ENCODE peak calls at places on chromosome 10, in ten cellular contexts. One of them, this sample, is unnamed.

GRCh38 chr10:97332586-97333350 is 1.8 kb downstream of the FRAT2 start:
- DNase-seq in Karpas-422: no peak
- DNase-seq in GM23248: peak
- DNase-seq in keratinocyte: no peak
- DNase-seq in astrocyte: peak
- DNase-seq in endodermal cell: peak
- DNase-seq in H9: peak
- DNase-seq in mammary epithelial cell: peak
- DNase-seq in neuronal stem cell: peak
- DNase-seq in MM.1S: no peak
- DNase-seq in this sample: peak

GRCh38 chr10:60818134-60818770 is 40.0 kb downstream of the CDK1 start:
- DNase-seq in Karpas-422: no peak
- DNase-seq in GM23248: peak
- DNase-seq in keratinocyte: no peak
- DNase-seq in astrocyte: peak
- DNase-seq in endodermal cell: no peak
- DNase-seq in H9: no peak
- DNase-seq in mammary epithelial cell: no peak
- DNase-seq in neuronal stem cell: no peak
- DNase-seq in MM.1S: no peak
- DNase-seq in this sample: peak

GRCh38 chr10:21402606-21403083 is 122.8 kb downstream of the SKIDA1 start:
- DNase-seq in Karpas-422: no peak
- DNase-seq in GM23248: peak
- DNase-seq in keratinocyte: no peak
- DNase-seq in astrocyte: peak
- DNase-seq in endodermal cell: no peak
- DNase-seq in H9: no peak
- DNase-seq in mammary epithelial cell: peak
- DNase-seq in neuronal stem cell: no peak
- DNase-seq in MM.1S: no peak
- DNase-seq in this sample: peak

GRCh38 chr10:19702215-19702614 is 114.0 kb upstream of the PLXDC2 start:
- DNase-seq in Karpas-422: no peak
- DNase-seq in GM23248: peak
- DNase-seq in keratinocyte: peak
- DNase-seq in astrocyte: peak
- DNase-seq in endodermal cell: no peak
- DNase-seq in H9: no peak
- DNase-seq in mammary epithelial cell: peak
- DNase-seq in neuronal stem cell: no peak
- DNase-seq in MM.1S: no peak
- DNase-seq in this sample: peak

GRCh38 chr10:46285966-46286620 is 704 bp upstream of the ANTXRL start:
- DNase-seq in Karpas-422: no peak
- DNase-seq in GM23248: no peak
- DNase-seq in keratinocyte: no peak
- DNase-seq in astrocyte: no peak
- DNase-seq in endodermal cell: peak
- DNase-seq in H9: no peak
- DNase-seq in mammary epithelial cell: no peak
- DNase-seq in neuronal stem cell: no peak
- DNase-seq in MM.1S: no peak
- DNase-seq in this sample: no peak

GRCh38 chr10:73892314-73893080 is 18.1 kb upstream of the CAMK2G start:
- DNase-seq in Karpas-422: no peak
- DNase-seq in GM23248: peak
- DNase-seq in keratinocyte: no peak
- DNase-seq in astrocyte: peak
- DNase-seq in endodermal cell: no peak
- DNase-seq in H9: no peak
- DNase-seq in mammary epithelial cell: no peak
- DNase-seq in neuronal stem cell: no peak
- DNase-seq in MM.1S: no peak
- DNase-seq in this sample: peak

GRCh38 chr10:77669892-77670291 is 32.3 kb upstream of the KCNMA1 start:
- DNase-seq in Karpas-422: no peak
- DNase-seq in GM23248: peak
- DNase-seq in keratinocyte: no peak
- DNase-seq in astrocyte: no peak
- DNase-seq in endodermal cell: no peak
- DNase-seq in H9: no peak
- DNase-seq in mammary epithelial cell: no peak
- DNase-seq in neuronal stem cell: no peak
- DNase-seq in MM.1S: no peak
- DNase-seq in this sample: no peak

GRCh38 chr10:99777918-99778716 is 4.3 kb upstream of the ABCC2 start:
- DNase-seq in Karpas-422: no peak
- DNase-seq in GM23248: no peak
- DNase-seq in keratinocyte: no peak
- DNase-seq in astrocyte: no peak
- DNase-seq in endodermal cell: peak
- DNase-seq in H9: peak
- DNase-seq in mammary epithelial cell: no peak
- DNase-seq in neuronal stem cell: no peak
- DNase-seq in MM.1S: peak
- DNase-seq in this sample: no peak

GRCh38 chr10:80144302-80145131 is 12.0 kb downstream of the PLAC9 start:
- DNase-seq in Karpas-422: peak
- DNase-seq in GM23248: peak
- DNase-seq in keratinocyte: no peak
- DNase-seq in astrocyte: no peak
- DNase-seq in endodermal cell: peak
- DNase-seq in H9: peak
- DNase-seq in mammary epithelial cell: no peak
- DNase-seq in neuronal stem cell: no peak
- DNase-seq in MM.1S: peak
- DNase-seq in this sample: no peak

GRCh38 chr10:127190427-127190826 is 6.0 kb downstream of the INSYN2A start:
- DNase-seq in Karpas-422: no peak
- DNase-seq in GM23248: no peak
- DNase-seq in keratinocyte: no peak
- DNase-seq in astrocyte: no peak
- DNase-seq in endodermal cell: no peak
- DNase-seq in H9: no peak
- DNase-seq in mammary epithelial cell: no peak
- DNase-seq in neuronal stem cell: no peak
- DNase-seq in MM.1S: no peak
- DNase-seq in this sample: no peak

GRCh38 chr10:109587366-109587765 is 335.9 kb downstream of the XPNPEP1 start:
- DNase-seq in Karpas-422: no peak
- DNase-seq in GM23248: no peak
- DNase-seq in keratinocyte: no peak
- DNase-seq in astrocyte: no peak
- DNase-seq in endodermal cell: no peak
- DNase-seq in H9: no peak
- DNase-seq in mammary epithelial cell: peak
- DNase-seq in neuronal stem cell: no peak
- DNase-seq in MM.1S: no peak
- DNase-seq in this sample: no peak

GRCh38 chr10:75672842-75673241 is 241.4 kb downstream of the LRMDA start:
- DNase-seq in Karpas-422: no peak
- DNase-seq in GM23248: no peak
- DNase-seq in keratinocyte: no peak
- DNase-seq in astrocyte: peak
- DNase-seq in endodermal cell: no peak
- DNase-seq in H9: no peak
- DNase-seq in mammary epithelial cell: no peak
- DNase-seq in neuronal stem cell: no peak
- DNase-seq in MM.1S: no peak
- DNase-seq in this sample: peak

DNA sequence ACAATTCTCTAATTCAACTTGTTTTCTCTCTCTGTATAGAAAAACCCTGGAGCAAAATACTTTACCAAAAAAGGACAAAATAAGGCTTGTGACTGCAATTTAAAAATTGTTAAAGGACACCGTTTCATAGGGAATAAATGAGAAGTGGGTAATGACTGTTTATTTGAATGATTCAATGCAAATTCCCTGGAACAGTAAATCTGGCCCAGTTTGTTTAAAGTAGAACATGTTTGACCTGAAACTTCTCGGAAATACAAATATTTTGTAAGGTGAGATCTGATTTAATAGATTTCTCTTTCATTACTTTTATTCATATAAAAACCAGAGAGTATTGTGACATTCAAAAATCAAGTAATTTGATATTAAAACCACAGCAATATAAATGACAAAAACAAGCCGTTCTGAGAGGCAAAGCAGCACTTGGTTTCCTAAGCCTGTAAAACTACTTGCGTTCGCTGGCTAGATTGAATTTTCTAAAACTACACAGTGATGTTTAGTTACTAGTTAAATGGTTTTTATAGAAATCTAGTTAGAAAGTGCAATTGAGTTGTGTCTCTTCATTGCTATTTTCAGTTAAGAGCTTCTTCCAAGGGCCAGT is 76.8 kb upstream of the PITRM1 start:
- DNase-seq in Karpas-422: no peak
- DNase-seq in GM23248: no peak
- DNase-seq in keratinocyte: no peak
- DNase-seq in astrocyte: no peak
- DNase-seq in endodermal cell: no peak
- DNase-seq in H9: no peak
- DNase-seq in mammary epithelial cell: no peak
- DNase-seq in neuronal stem cell: no peak
- DNase-seq in MM.1S: no peak
- DNase-seq in this sample: no peak
- H3K9ac ChIP-seq in Karpas-422: no peak
- H3K9ac ChIP-seq in GM23248: peak
- H3K9ac ChIP-seq in keratinocyte: no peak
- H3K9ac ChIP-seq in astrocyte: peak
- H3K9ac ChIP-seq in endodermal cell: no peak
- H3K9ac ChIP-seq in H9: no peak
- H3K9ac ChIP-seq in mammary epithelial cell: peak
- H3K9ac ChIP-seq in neuronal stem cell: no peak
- H3K9ac ChIP-seq in MM.1S: no peak
- H3K9ac ChIP-seq in this sample: no peak

DNA sequence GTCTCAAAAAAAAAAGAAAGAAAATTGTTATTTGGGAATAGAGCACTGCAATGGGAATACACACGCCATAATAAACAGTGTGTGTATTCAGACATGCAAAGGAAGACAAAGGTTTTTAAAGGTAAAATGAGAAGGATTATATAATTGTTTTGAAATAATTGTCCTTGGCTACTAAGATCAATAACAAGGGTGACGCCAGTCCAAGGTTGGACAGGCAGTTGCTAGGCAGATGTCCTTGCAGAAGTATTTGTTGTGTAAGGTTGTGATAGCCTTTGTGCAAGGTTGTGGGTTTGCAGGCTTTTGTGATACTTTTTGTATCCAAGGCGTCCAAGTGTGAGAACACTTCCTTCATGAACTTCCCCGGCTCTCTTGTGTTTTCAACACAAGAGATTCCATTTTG is 72.3 kb upstream of the PRLHR start:
- DNase-seq in Karpas-422: no peak
- DNase-seq in GM23248: no peak
- DNase-seq in keratinocyte: no peak
- DNase-seq in astrocyte: no peak
- DNase-seq in endodermal cell: no peak
- DNase-seq in H9: no peak
- DNase-seq in mammary epithelial cell: no peak
- DNase-seq in neuronal stem cell: no peak
- DNase-seq in MM.1S: no peak
- DNase-seq in this sample: no peak
- H3K9ac ChIP-seq in Karpas-422: no peak
- H3K9ac ChIP-seq in GM23248: no peak
- H3K9ac ChIP-seq in keratinocyte: no peak
- H3K9ac ChIP-seq in astrocyte: no peak
- H3K9ac ChIP-seq in endodermal cell: no peak
- H3K9ac ChIP-seq in H9: no peak
- H3K9ac ChIP-seq in mammary epithelial cell: no peak
- H3K9ac ChIP-seq in neuronal stem cell: no peak
- H3K9ac ChIP-seq in MM.1S: no peak
- H3K9ac ChIP-seq in this sample: no peak

GRCh38 chr10:133327651-133328357 is 8.9 kb downstream of the CALY start:
- DNase-seq in Karpas-422: no peak
- DNase-seq in GM23248: no peak
- DNase-seq in keratinocyte: no peak
- DNase-seq in astrocyte: no peak
- DNase-seq in endodermal cell: peak
- DNase-seq in H9: no peak
- DNase-seq in mammary epithelial cell: no peak
- DNase-seq in neuronal stem cell: no peak
- DNase-seq in MM.1S: no peak
- DNase-seq in this sample: peak

GRCh38 chr10:133328358-133329343 is 8.0 kb downstream of the CALY start:
- DNase-seq in Karpas-422: no peak
- DNase-seq in GM23248: no peak
- DNase-seq in keratinocyte: no peak
- DNase-seq in astrocyte: no peak
- DNase-seq in endodermal cell: no peak
- DNase-seq in H9: no peak
- DNase-seq in mammary epithelial cell: no peak
- DNase-seq in neuronal stem cell: no peak
- DNase-seq in MM.1S: no peak
- DNase-seq in this sample: no peak

GRCh38 chr10:133325392-133325760 is 11.3 kb downstream of the CALY start:
- DNase-seq in Karpas-422: no peak
- DNase-seq in GM23248: peak
- DNase-seq in keratinocyte: no peak
- DNase-seq in astrocyte: no peak
- DNase-seq in endodermal cell: peak
- DNase-seq in H9: no peak
- DNase-seq in mammary epithelial cell: no peak
- DNase-seq in neuronal stem cell: no peak
- DNase-seq in MM.1S: no peak
- DNase-seq in this sample: no peak

GRCh38 chr10:133325761-133326463 is 10.8 kb downstream of the CALY start:
- DNase-seq in Karpas-422: no peak
- DNase-seq in GM23248: peak
- DNase-seq in keratinocyte: no peak
- DNase-seq in astrocyte: no peak
- DNase-seq in endodermal cell: peak
- DNase-seq in H9: no peak
- DNase-seq in mammary epithelial cell: no peak
- DNase-seq in neuronal stem cell: no peak
- DNase-seq in MM.1S: no peak
- DNase-seq in this sample: no peak

GRCh38 chr10:133326745-133327650 is 9.7 kb downstream of the CALY start:
- DNase-seq in Karpas-422: no peak
- DNase-seq in GM23248: peak
- DNase-seq in keratinocyte: no peak
- DNase-seq in astrocyte: peak
- DNase-seq in endodermal cell: no peak
- DNase-seq in H9: no peak
- DNase-seq in mammary epithelial cell: no peak
- DNase-seq in neuronal stem cell: no peak
- DNase-seq in MM.1S: no peak
- DNase-seq in this sample: peak
- H3K9ac ChIP-seq in Karpas-422: no peak
- H3K9ac ChIP-seq in GM23248: no peak
- H3K9ac ChIP-seq in keratinocyte: no peak
- H3K9ac ChIP-seq in astrocyte: no peak
- H3K9ac ChIP-seq in endodermal cell: no peak
- H3K9ac ChIP-seq in H9: no peak
- H3K9ac ChIP-seq in mammary epithelial cell: no peak
- H3K9ac ChIP-seq in neuronal stem cell: peak
- H3K9ac ChIP-seq in MM.1S: no peak
- H3K9ac ChIP-seq in this sample: no peak

DNA sequence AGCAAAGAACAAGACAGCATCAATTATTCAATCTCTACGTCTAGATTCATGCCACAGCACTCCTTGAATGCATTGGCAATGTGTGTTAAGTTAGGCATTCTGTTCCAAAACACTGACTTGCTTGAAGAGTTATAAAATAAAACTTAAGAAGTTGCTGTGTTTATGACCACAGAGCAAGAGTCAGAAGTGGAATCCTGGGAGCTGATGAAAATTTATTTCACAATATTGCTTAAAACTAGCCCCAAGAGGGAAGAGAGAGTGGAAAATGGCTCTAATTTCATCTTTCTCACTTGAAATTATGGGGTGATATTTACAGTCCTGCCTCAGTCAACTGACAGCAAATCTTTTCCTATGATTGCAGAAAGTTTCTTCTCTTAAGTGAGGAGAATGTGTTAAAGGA is 565.4 kb upstream of the ANKRD30A start:
- DNase-seq in Karpas-422: no peak
- DNase-seq in GM23248: peak
- DNase-seq in keratinocyte: no peak
- DNase-seq in astrocyte: peak
- DNase-seq in endodermal cell: no peak
- DNase-seq in H9: no peak
- DNase-seq in mammary epithelial cell: no peak
- DNase-seq in neuronal stem cell: no peak
- DNase-seq in MM.1S: no peak
- DNase-seq in this sample: peak
- H3K9ac ChIP-seq in Karpas-422: no peak
- H3K9ac ChIP-seq in GM23248: no peak
- H3K9ac ChIP-seq in keratinocyte: no peak
- H3K9ac ChIP-seq in astrocyte: no peak
- H3K9ac ChIP-seq in endodermal cell: no peak
- H3K9ac ChIP-seq in H9: no peak
- H3K9ac ChIP-seq in mammary epithelial cell: no peak
- H3K9ac ChIP-seq in neuronal stem cell: no peak
- H3K9ac ChIP-seq in MM.1S: no peak
- H3K9ac ChIP-seq in this sample: no peak